ENCODE peak calls at places on chromosomes 2 and 18, in four cellular contexts. J is AG10803; I is naive thymus-derived CD4-positive, alpha-beta T cell; D is aorta. A is an unnamed sample.

GRCh38 chr2:130766711-130767407 is 11.5 kb downstream of the AMER3 start:
- DNase-seq in J (no peak), D (no peak), I (no peak), A (no peak)

GRCh38 chr2:191051177-191051576 is 37.2 kb upstream of the STAT1 start:
- DNase-seq in J (no peak), D (no peak), I (no peak), A (no peak)

GRCh38 chr2:169462896-169463695 is 16.2 kb upstream of the BBS5 start:
- DNase-seq in D (no peak), I (no peak), J (peak; percentile 67), A (peak; percentile 94)

GRCh38 chr2:230660294-230661060 is 52.2 kb upstream of the CAB39 start:
- DNase-seq in D (no peak), I (peak; percentile 38), J (no peak), A (no peak)

GRCh38 chr18:48230459-48231113 is 178.6 kb downstream of the ZBTB7C start:
- DNase-seq in I (no peak), D (peak; percentile 85), J (peak; percentile 38), A (peak; percentile 73)

GRCh38 chr18:68694316-68694715 is 20.6 kb downstream of the TMX3 start:
- DNase-seq in I (no peak), D (peak; percentile 73), J (no peak), A (no peak)

GRCh38 chr2:231036578-231037106 is 681 bp upstream of the C2orf72 start:
- DNase-seq in I (no peak), D (no peak), J (no peak), A (no peak)

GRCh38 chr2:101717041-101717817 is 19.7 kb downstream of the MAP4K4 start:
- DNase-seq in D (no peak), I (peak; percentile 61), J (no peak), A (no peak)

GRCh38 chr2:240525802-240526201 is 32.0 kb downstream of the ANKMY1 start:
- DNase-seq in I (no peak), D (peak; percentile 61), J (no peak), A (no peak)

GRCh38 chr2:174335605-174336402 is 1.1 kb downstream of the SP9 start:
- DNase-seq in I (peak; percentile 45), J (peak; percentile 36), D (no peak), A (no peak)

GRCh38 chr18:27713037-27713726 is 463.7 kb downstream of the CDH2 start:
- DNase-seq in I (no peak), J (no peak), D (no peak), A (peak; percentile 39)